ENCODE peak calls at places on chromosomes 3 and 15, in seven cellular contexts. P is CD4-positive, alpha-beta T cell; K is upper lobe of left lung; B is Panc1; T is heart right ventricle; C is psoas muscle; E is pancreas. J is an unnamed sample.

GRCh38 chr15:92118936-92119325 is 265.4 kb downstream of the SLCO3A1 start:
- ATAC-seq in K (no peak), T (no peak), P (no peak), C (no peak), B (no peak), E (no peak), J (no peak)

GRCh38 chr15:88504445-88504844 is 36.9 kb downstream of the MRPS11 start:
- ATAC-seq in P (no peak), C (no peak), B (no peak), T (no peak), K (no peak), E (no peak), J (no peak)

GRCh38 chr3:98985406-98985805 is 83.9 kb upstream of the DCBLD2 start:
- ATAC-seq in E (no peak), C (no peak), T (no peak), P (no peak), K (no peak), B (no peak), J (no peak)

GRCh38 chr3:53671192-53672021 is 174.8 kb downstream of the CHDH start:
- ATAC-seq in E (no peak), K (no peak), P (no peak), T (no peak), C (no peak), B (no peak), J (no peak)

GRCh38 chr15:49506341-49506740 is 83.3 kb downstream of the FGF7 start:
- ATAC-seq in C (no peak), K (no peak), E (no peak), B (no peak), T (no peak), P (no peak), J (no peak)

GRCh38 chr3:139261754-139262632 is 81.8 kb upstream of the MRPS22 start:
- ATAC-seq in E (no peak), B (no peak), P (no peak), T (no peak), K (no peak), C (no peak), J (no peak)

GRCh38 chr15:92800013-92800412 is 100.1 kb upstream of the CHD2 start:
- ATAC-seq in C (no peak), E (no peak), P (no peak), T (no peak), B (no peak), K (no peak), J (no peak)

GRCh38 chr15:56281145-56281544 is 37.5 kb upstream of the RFX7 start:
- ATAC-seq in E (no peak), B (no peak), T (no peak), C (no peak), K (no peak), P (no peak), J (no peak)

GRCh38 chr3:20488101-20488500 is 302.1 kb upstream of the SGO1 start:
- ATAC-seq in B (no peak), T (no peak), K (no peak), C (no peak), P (no peak), E (no peak), J (no peak)

GRCh38 chr15:71682051-71682450 is 128.3 kb upstream of the NR2E3 start:
- ATAC-seq in P (no peak), E (no peak), T (no peak), C (no peak), B (no peak), K (no peak), J (no peak)

GRCh38 chr3:32113566-32113965 is 7.1 kb downstream of the GPD1L start:
- ATAC-seq in T (no peak), C (peak; percentile 40), E (no peak), P (no peak), B (no peak), K (no peak), J (no peak)

GRCh38 chr15:70154440-70155347 is 57.0 kb upstream of the TLE3 start:
- ATAC-seq in E (no peak), C (no peak), P (no peak), K (peak; percentile 15), B (no peak), T (peak; percentile 55), J (peak; percentile 14)

GRCh38 chr3:120161902-120162301 is 67.7 kb upstream of the GSK3B start:
- ATAC-seq in K (no peak), P (no peak), E (no peak), B (no peak), C (no peak), T (no peak), J (no peak)

GRCh38 chr3:24406900-24407299 is 87.8 kb downstream of the THRB start:
- ATAC-seq in B (no peak), C (no peak), E (no peak), P (no peak), T (no peak), K (no peak), J (no peak)

GRCh38 chr15:58293622-58294550 is 137.9 kb upstream of the LIPC start:
- ATAC-seq in P (no peak), K (no peak), B (no peak), C (no peak), E (no peak), T (no peak), J (no peak)

GRCh38 chr3:21020681-21021080 is 730.3 kb downstream of the ZNF385D start:
- ATAC-seq in B (no peak), C (no peak), T (no peak), K (no peak), E (no peak), P (no peak), J (no peak)

GRCh38 chr3:79019137-79019923 is 748.5 kb downstream of the ROBO1 start:
- ATAC-seq in C (peak; percentile 84), B (peak; percentile 92), P (no peak), K (peak; percentile 91), T (peak; percentile 95), E (peak; percentile 74), J (peak; percentile 84)

GRCh38 chr15:60539881-60540613 is 61.1 kb upstream of the ICE2 start:
- ATAC-seq in B (no peak), C (no peak), T (no peak), E (no peak), P (peak; percentile 11), K (no peak), J (no peak)

GRCh38 chr15:22874256-22874655 is 35.8 kb downstream of the NIPA2 start:
- ATAC-seq in B (no peak), C (no peak), E (no peak), P (no peak), K (no peak), T (no peak), J (no peak)

DNA sequence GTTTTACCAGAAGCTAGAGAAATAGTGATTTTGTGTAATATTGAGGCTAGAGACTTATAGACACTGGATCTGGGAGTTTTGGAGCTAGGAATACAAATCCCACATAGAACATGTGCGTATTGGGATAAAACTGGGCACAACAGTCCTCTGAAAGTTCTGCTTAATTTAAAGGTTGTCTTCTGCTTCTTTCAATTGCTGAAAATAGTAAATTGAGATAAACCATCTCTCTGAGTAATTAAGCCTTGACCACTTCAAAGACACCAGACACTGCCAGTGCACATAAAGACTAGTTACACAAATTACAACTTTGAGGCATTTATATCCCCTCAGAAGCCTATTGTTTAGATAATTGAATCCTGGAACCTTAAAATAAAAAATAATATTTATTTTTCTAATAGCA is 1382.6 kb downstream of the OTOL1 start:
- ATAC-seq in E (no peak), T (no peak), C (no peak), B (no peak), P (no peak), K (no peak), J (no peak)
- H3K27me3 ChIP-seq in E (no peaks in the 10 kb centered on the region), T (no peaks in the 10 kb centered on the region), C (no peaks in the 10 kb centered on the region), B (no peaks in the 10 kb centered on the region), P (no peaks in the 10 kb centered on the region), K (no peaks in the 10 kb centered on the region), J (no peaks in the 10 kb centered on the region)

DNA sequence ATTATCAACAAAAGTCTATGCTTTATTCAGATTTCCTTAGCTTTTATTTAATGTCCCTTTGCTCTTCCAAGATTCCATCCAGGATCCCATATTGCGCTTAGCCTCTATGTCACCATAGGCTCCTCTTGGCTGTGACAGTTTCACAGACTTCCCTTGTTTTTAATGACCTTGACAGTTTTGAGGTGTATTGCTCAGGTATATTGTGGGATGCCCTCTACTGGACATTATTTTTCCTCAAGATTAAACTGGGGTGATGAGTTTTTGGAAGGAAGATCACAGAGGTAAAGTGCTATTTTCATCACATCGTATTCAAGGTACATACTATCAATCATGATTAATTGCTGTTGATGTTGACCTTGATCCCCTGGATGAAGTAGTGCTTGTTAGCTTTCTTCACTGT is 99.1 kb upstream of the SMAD3 start:
- ATAC-seq in B (no peak), T (no peak), P (no peak), C (no peak), E (no peak), K (no peak), J (no peak)
- TF ChIP-seq CTCF in B (no peak), T (no peak), P (peak; percentile 49), C (peak; percentile 6), E (no peak), K (no peak), J (no peak)

GRCh38 chr15:20358066-20358780 is 183.4 kb downstream of the GOLGA6L6 start:
- ATAC-seq in B (peak; percentile 31), C (peak; percentile 15), P (no peak), K (peak; percentile 38), T (peak; percentile 6), E (no peak), J (peak; percentile 20)
- H3K9me3 ChIP-seq in B (no peaks in the 10 kb centered on the region), C (no peaks in the 10 kb centered on the region), P (no peaks in the 10 kb centered on the region), K (no peaks in the 10 kb centered on the region), T (no peaks in the 10 kb centered on the region), E (no peaks in the 10 kb centered on the region), J (no peaks in the 10 kb centered on the region)

GRCh38 chr3:193791041-193792032 is 198.3 kb downstream of the OPA1 start:
- ATAC-seq in T (no peak), P (no peak), K (peak; percentile 77), C (no peak), B (no peak), E (peak; percentile 62), J (no peak)
- H3K27me3 ChIP-seq in T (no peaks in the 10 kb centered on the region), P (no peaks in the 10 kb centered on the region), K (no peaks in the 10 kb centered on the region), C (no peaks in the 10 kb centered on the region), B (no peaks in the 10 kb centered on the region), E (no peaks in the 10 kb centered on the region), J (peaks cover 6% of the 10 kb centered on the region)

J was measured in gastroesophageal sphincter.